ENCODE peak calls at places on chromosomes 5 and 9, in six cellular contexts. J, U, B, Q, Y and H are unnamed samples.

GRCh38 chr5:170151105-170151831 is 45.6 kb downstream of the FOXI1 start:
- DNase-seq in J (peak; percentile 23), U (peak; percentile 56), B (peak; percentile 54), Q (peak; percentile 95), Y (no peak), H (no peak)

GRCh38 chr9:130461218-130461630 is 16.5 kb downstream of the ASS1 start:
- DNase-seq in J (peak; percentile 88), U (no peak), B (peak; percentile 28), Q (peak; percentile 71), Y (no peak), H (peak; percentile 90)

GRCh38 chr9:116153765-116154333 is at the start of gene PAPPA:
- DNase-seq in J (no peak), U (no peak), B (no peak), Q (no peak), Y (no peak), H (no peak)

GRCh38 chr5:159978358-159978757 is 30.6 kb upstream of the TTC1 start:
- DNase-seq in J (no peak), U (no peak), B (no peak), Q (no peak), Y (no peak), H (no peak)

GRCh38 chr9:128034821-128035764 is 32.0 kb downstream of the NAIF1 start:
- DNase-seq in J (peak; percentile 67), U (peak; percentile 81), B (peak; percentile 81), Q (peak; percentile 88), Y (peak; percentile 60), H (peak; percentile 46)

GRCh38 chr5:9553561-9553960 is 7.7 kb upstream of the SEMA5A start:
- DNase-seq in J (no peak), U (no peak), B (no peak), Q (no peak), Y (no peak), H (no peak)

GRCh38 chr5:83354958-83355357 is 116.6 kb upstream of the VCAN start:
- DNase-seq in J (no peak), U (peak; percentile 79), B (no peak), Q (no peak), Y (no peak), H (no peak)

GRCh38 chr5:102561894-102562760 is 63.3 kb upstream of the SLCO6A1 start:
- DNase-seq in J (no peak), U (peak; percentile 38), B (peak; percentile 39), Q (peak; percentile 28), Y (no peak), H (no peak)

GRCh38 chr9:133577463-133578112 is 31.6 kb downstream of the FAM163B start:
- DNase-seq in J (no peak), U (no peak), B (no peak), Q (no peak), Y (no peak), H (no peak)

GRCh38 chr5:59246470-59247250 is 646.9 kb downstream of the PDE4D start:
- DNase-seq in J (no peak), U (no peak), B (no peak), Q (no peak), Y (no peak), H (no peak)

GRCh38 chr5:80238778-80239679 is 16.8 kb downstream of the SERINC5 start:
- DNase-seq in J (no peak), U (no peak), B (no peak), Q (no peak), Y (no peak), H (no peak)

GRCh38 chr9:129037767-129038098 is 1.3 kb downstream of the MIGA2 start:
- DNase-seq in J (no peak), U (no peak), B (no peak), Q (peak; percentile 37), Y (no peak), H (no peak)

GRCh38 chr9:69379250-69379982 is 54.4 kb downstream of the ENTREP1 start:
- DNase-seq in J (no peak), U (no peak), B (no peak), Q (no peak), Y (no peak), H (no peak)

GRCh38 chr9:90999425-91000397 is 198.1 kb downstream of the SYK start:
- DNase-seq in J (no peak), U (no peak), B (no peak), Q (no peak), Y (no peak), H (no peak)

GRCh38 chr9:68919666-68920065 is 94.2 kb downstream of the PRKACG start:
- DNase-seq in J (no peak), U (no peak), B (no peak), Q (no peak), Y (no peak), H (no peak)

GRCh38 chr5:138824924-138825863 is 49.9 kb downstream of the LRRTM2 start:
- DNase-seq in J (peak; percentile 16), U (no peak), B (peak; percentile 7), Q (peak; percentile 8), Y (no peak), H (peak; percentile 20)

GRCh38 chr9:91177661-91178280 is 183.9 kb downstream of the AUH start:
- DNase-seq in J (no peak), U (no peak), B (no peak), Q (no peak), Y (no peak), H (no peak)

GRCh38 chr9:88533951-88534455 is 975 bp upstream of the NXNL2 start:
- DNase-seq in J (no peak), U (no peak), B (no peak), Q (peak; percentile 30), Y (no peak), H (no peak)

GRCh38 chr5:58066557-58066956 is 393.3 kb downstream of the PLK2 start:
- DNase-seq in J (no peak), U (no peak), B (no peak), Q (no peak), Y (no peak), H (no peak)

GRCh38 chr9:35719546-35719945 is 12.4 kb downstream of the TLN1 start:
- DNase-seq in J (no peak), U (no peak), B (no peak), Q (no peak), Y (no peak), H (no peak)

GRCh38 chr9:134399435-134400056 is 73.3 kb downstream of the RXRA start:
- DNase-seq in J (no peak), U (no peak), B (no peak), Q (peak; percentile 45), Y (no peak), H (no peak)

GRCh38 chr9:85960688-85961093 is 19.7 kb downstream of the NAA35 start:
- DNase-seq in J (no peak), U (no peak), B (no peak), Q (no peak), Y (no peak), H (no peak)

DNA sequence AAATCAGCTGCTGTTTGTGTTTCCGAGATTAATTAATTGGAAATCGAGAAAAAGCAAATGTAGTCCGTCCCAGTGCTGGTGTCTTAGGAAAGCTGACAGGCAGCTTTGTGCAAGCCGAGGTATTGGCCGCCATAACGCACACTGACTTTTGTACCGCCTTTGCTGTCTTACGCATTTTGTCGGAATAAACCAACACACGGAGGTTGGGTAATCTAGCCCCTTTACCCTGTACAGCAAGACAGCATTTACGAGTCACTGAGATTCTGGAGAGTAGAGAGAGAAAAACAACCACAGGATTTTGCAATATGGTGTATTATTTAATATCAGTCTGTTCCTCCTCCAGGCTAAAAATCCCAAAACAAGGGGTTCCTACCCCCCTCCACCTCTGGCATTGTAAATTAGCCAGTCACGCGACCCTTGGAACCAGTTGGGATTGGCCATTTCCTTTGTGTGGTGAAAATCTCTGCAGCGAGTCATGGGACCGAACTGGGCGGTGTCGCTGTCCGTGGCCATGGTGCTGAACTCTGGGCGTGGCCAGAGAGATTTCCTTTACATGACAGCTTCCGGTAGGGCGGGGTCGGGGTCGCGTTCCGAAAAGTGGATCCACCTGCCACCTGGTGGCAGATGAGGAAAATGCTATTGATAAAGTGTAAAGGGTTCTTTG is 10.3 kb upstream of the PCDHB1 start:
- DNase-seq in J (peak; percentile 13), U (peak; percentile 98), B (peak; percentile 69), Q (peak; percentile 72), Y (no peak), H (peak; percentile 48)
- TF ChIP-seq POLR2A in J (no peak), U (peak; percentile 96), B (no peak), Q (no peak), Y (no peak), H (no peak)

GRCh38 chr5:40798856-40799210 is 659 bp upstream of the PRKAA1 start:
- DNase-seq in J (no peak), U (no peak), B (no peak), Q (no peak), Y (no peak), H (no peak)

GRCh38 chr5:40798012-40798855 is at the start of gene PRKAA1:
- DNase-seq in J (peak; percentile 77), U (peak; percentile 58), B (peak; percentile 71), Q (peak; percentile 94), Y (peak; percentile 20), H (peak; percentile 83)

GRCh38 chr5:40799248-40799647 is 1.1 kb upstream of the PRKAA1 start:
- DNase-seq in J (no peak), U (no peak), B (no peak), Q (peak; percentile 48), Y (no peak), H (no peak)

GRCh38 chr5:40797273-40798011 is 732 bp downstream of the PRKAA1 start:
- DNase-seq in J (peak; percentile 24), U (no peak), B (no peak), Q (peak; percentile 91), Y (peak; percentile 16), H (no peak)

DNA sequence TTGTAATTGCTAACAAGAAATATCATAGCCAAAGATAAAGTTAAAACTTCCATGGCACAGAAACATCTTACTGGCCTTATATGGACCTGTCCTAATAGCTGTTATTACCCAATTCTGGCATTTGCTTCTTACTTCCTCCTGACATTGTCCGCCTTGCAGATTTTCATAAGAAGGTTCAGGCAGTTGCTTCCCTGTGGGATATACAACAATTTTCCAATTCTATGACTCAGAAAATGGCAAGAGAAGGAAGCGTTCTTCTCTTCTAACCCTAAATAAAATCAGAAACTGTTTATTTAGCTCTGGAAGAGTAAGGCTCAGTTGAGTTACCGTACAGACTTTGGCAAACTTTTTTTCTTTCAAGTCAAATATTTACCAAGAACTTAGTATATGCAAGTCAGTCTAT is 1.7 kb downstream of the PRKAA1 start:
- DNase-seq in J (no peak), U (no peak), B (no peak), Q (no peak), Y (no peak), H (no peak)
- TF ChIP-seq TAF1 in J (no peak), U (no peak), B (no peak), Q (no peak), Y (no peak), H (no peak)

DNA sequence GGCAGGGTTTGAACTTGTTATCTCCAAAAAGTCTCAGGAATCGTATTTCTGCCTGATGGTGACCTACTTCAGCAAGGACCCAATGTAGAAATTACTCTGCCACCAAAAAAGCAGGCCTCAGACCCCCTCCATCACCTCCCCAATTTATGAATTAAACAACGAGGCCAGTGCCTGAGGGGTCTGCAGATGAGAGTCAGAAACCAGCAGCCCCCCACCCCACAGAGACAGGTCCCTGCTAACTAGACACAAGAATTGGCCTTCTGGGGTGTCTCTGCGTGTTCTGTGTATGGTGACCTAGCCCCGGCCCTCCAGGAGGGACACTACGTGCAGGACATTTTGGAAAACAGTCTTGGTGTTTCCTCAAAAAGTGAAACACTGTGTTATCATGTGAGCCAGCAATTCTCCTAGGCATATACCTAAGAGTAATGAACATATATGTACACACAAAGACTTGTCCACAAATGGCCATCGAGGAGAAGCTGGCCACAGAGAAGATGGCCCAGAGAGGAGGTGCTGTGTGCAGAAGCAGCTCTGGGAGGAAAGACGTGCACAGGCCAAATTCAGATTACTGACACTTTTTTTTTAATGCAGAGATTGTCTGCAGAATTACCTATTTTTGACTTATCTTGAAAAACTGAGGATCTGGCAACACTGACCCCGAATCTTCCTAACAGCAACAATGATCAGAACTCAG is 93.8 kb downstream of the ADAMTS2 start:
- DNase-seq in J (no peak), U (no peak), B (no peak), Q (no peak), Y (no peak), H (no peak)
- TF ChIP-seq POLR2A in J (no peak), U (no peak), B (no peak), Q (no peak), Y (no peak), H (no peak)

GRCh38 chr9:70479880-70480291 is 65.4 kb upstream of the KLF9 start:
- DNase-seq in J (no peak), U (peak; percentile 38), B (no peak), Q (no peak), Y (no peak), H (no peak)
- TF ChIP-seq TAF1 in J (no peak), U (no peak), B (no peak), Q (no peak), Y (no peak), H (no peak)